ENCODE peak calls at places on chromosome 16, in four cellular contexts. T, O, W and N are unnamed samples.

GRCh38 chr16:73171901-73172619 is 124.1 kb upstream of the ZFHX3 start:
- DNase-seq in O (no peak), W (no peak), T (no peak), N (no peak)

GRCh38 chr16:88279998-88280397 is 102.8 kb upstream of the ZNF469 start:
- DNase-seq in O (no peak), T (no peak), W (no peak), N (no peak)

GRCh38 chr16:72172105-72173034 is at the start of gene PMFBP1:
- DNase-seq in O (peak), T (no peak), W (peak), N (no peak)

GRCh38 chr16:87212026-87212425 is 105.2 kb downstream of the C16orf95 start:
- DNase-seq in T (no peak), W (peak), O (peak), N (no peak)

GRCh38 chr16:56610609-56611111 is 2.3 kb downstream of the MT2A start:
- DNase-seq in O (no peak), W (no peak), T (no peak), N (no peak)

GRCh38 chr16:55521792-55522191 is 12.9 kb downstream of the LPCAT2 start:
- DNase-seq in T (no peak), O (no peak), W (no peak), N (no peak)

GRCh38 chr16:53849585-53849984 is 145.6 kb downstream of the FTO start:
- DNase-seq in W (no peak), T (no peak), O (no peak), N (no peak)

GRCh38 chr16:77359065-77359502 is 75.8 kb downstream of the ADAMTS18 start:
- DNase-seq in T (no peak), O (peak), W (no peak), N (no peak)

GRCh38 chr16:85183564-85183963 is 71.3 kb upstream of the CIBAR2 start:
- DNase-seq in W (no peak), O (no peak), T (no peak), N (no peak)

GRCh38 chr16:75535901-75536300 is at the start of gene CHST5:
- DNase-seq in T (no peak), W (no peak), O (peak), N (no peak)

GRCh38 chr16:65101009-65101408 is 20.9 kb downstream of the CDH11 start:
- DNase-seq in O (no peak), T (no peak), W (no peak), N (no peak)